ENCODE peak calls at places on chromosomes 12 and 14, in seven cellular contexts. R is cardiac muscle cell; W is central memory CD4-positive, alpha-beta T cell; S is NCI-H524; N is iPS-NIHi11; M is stomach; H is NCI-H1694 treated with DMSO at 0.1 percent for 48 hours. B is an unnamed sample.

GRCh38 chr12:51188359-51189051 is 15.6 kb upstream of the TFCP2 start:
- DNase-seq in R (no peak), W (no peak), S (no peak), N (no peak), M (no peak), H (no peak), B (no peak)

GRCh38 chr14:39880106-39880695 is 448.0 kb upstream of the FBXO33 start:
- DNase-seq in R (no peak), W (no peak), S (no peak), N (peak), M (no peak), H (no peak), B (no peak)

GRCh38 chr12:14394317-14395058 is 29.0 kb downstream of the ATF7IP start:
- DNase-seq in R (peak), W (peak), S (no peak), N (peak), M (peak), H (peak), B (peak)

GRCh38 chr14:96168581-96168980 is 36.1 kb upstream of the BDKRB2 start:
- DNase-seq in R (no peak), W (no peak), S (no peak), N (no peak), M (no peak), H (no peak), B (no peak)

GRCh38 chr14:54420478-54421116 is 20.6 kb downstream of the CNIH1 start:
- DNase-seq in R (peak), W (no peak), S (no peak), N (peak), M (no peak), H (no peak), B (peak)

GRCh38 chr14:99654235-99655000 is 9.5 kb downstream of the HHIPL1 start:
- DNase-seq in R (no peak), W (no peak), S (peak), N (no peak), M (peak), H (no peak), B (no peak)

GRCh38 chr12:7265251-7265650 is 38.6 kb upstream of the ACSM4 start:
- DNase-seq in R (no peak), W (no peak), S (no peak), N (no peak), M (no peak), H (no peak), B (no peak)

GRCh38 chr14:24310666-24311604 is at the start of gene LTB4R:
- DNase-seq in R (no peak), W (peak), S (no peak), N (no peak), M (peak), H (no peak), B (peak)

GRCh38 chr14:93318927-93319326 is 13.9 kb downstream of the BTBD7 start:
- DNase-seq in R (no peak), W (no peak), S (no peak), N (no peak), M (no peak), H (no peak), B (no peak)

GRCh38 chr12:5430639-5431603 is 987 bp upstream of the NTF3 start:
- DNase-seq in R (no peak), W (no peak), S (no peak), N (no peak), M (no peak), H (no peak), B (no peak)

GRCh38 chr12:93019911-93020224 is 90.8 kb upstream of the EEA1 start:
- DNase-seq in R (no peak), W (no peak), S (no peak), N (no peak), M (peak), H (no peak), B (no peak)

GRCh38 chr12:129531004-129531403 is 372.8 kb downstream of the TMEM132D start:
- DNase-seq in R (no peak), W (no peak), S (peak), N (peak), M (peak), H (no peak), B (no peak)

GRCh38 chr12:109606261-109607028 is 32.9 kb downstream of the MVK start:
- DNase-seq in R (peak), W (no peak), S (peak), N (peak), M (no peak), H (peak), B (peak)

GRCh38 chr12:3661028-3661427 is 91.9 kb downstream of the CRACR2A start:
- DNase-seq in R (no peak), W (no peak), S (no peak), N (no peak), M (no peak), H (no peak), B (no peak)

GRCh38 chr12:15899282-15899870 is 11.8 kb upstream of the DERA start:
- DNase-seq in R (peak), W (peak), S (peak), N (peak), M (no peak), H (peak), B (peak)

GRCh38 chr12:12577786-12578185 is 15.1 kb upstream of the DUSP16 start:
- DNase-seq in R (no peak), W (no peak), S (no peak), N (no peak), M (no peak), H (no peak), B (no peak)

GRCh38 chr12:113581342-113581741 is 109.7 kb upstream of the LHX5 start:
- DNase-seq in R (no peak), W (no peak), S (no peak), N (no peak), M (no peak), H (no peak), B (no peak)

GRCh38 chr14:102504302-102504950 is 5.2 kb downstream of the ANKRD9 start:
- DNase-seq in R (no peak), W (no peak), S (no peak), N (no peak), M (no peak), H (no peak), B (peak)

GRCh38 chr12:41286426-41286825 is 98.3 kb downstream of the PDZRN4 start:
- DNase-seq in R (peak), W (no peak), S (no peak), N (no peak), M (no peak), H (no peak), B (no peak)

GRCh38 chr14:104352493-104353220 is 214.3 kb downstream of the KIF26A start:
- DNase-seq in R (no peak), W (no peak), S (no peak), N (no peak), M (peak), H (no peak), B (no peak)

GRCh38 chr12:57242691-57243454 is 8.1 kb downstream of the STAC3 start:
- DNase-seq in R (peak), W (peak), S (peak), N (peak), M (peak), H (peak), B (peak)

GRCh38 chr12:68871899-68872298 is 61.1 kb downstream of the CPM start:
- DNase-seq in R (no peak), W (no peak), S (no peak), N (peak), M (no peak), H (no peak), B (no peak)

GRCh38 chr12:38527631-38528030 is 211.1 kb downstream of the ALG10B start:
- DNase-seq in R (no peak), W (no peak), S (no peak), N (no peak), M (no peak), H (no peak), B (no peak)

GRCh38 chr14:90911121-90911520 is 94.9 kb upstream of the TTC7B start:
- DNase-seq in R (no peak), W (no peak), S (no peak), N (no peak), M (no peak), H (no peak), B (no peak)

GRCh38 chr12:125069616-125070015 is 4.4 kb downstream of the AACS start:
- DNase-seq in R (no peak), W (no peak), S (no peak), N (no peak), M (no peak), H (peak), B (peak)

GRCh38 chr14:24941719-24942118 is 108.2 kb downstream of the STXBP6 start:
- DNase-seq in R (peak), W (no peak), S (no peak), N (peak), M (peak), H (no peak), B (no peak)

GRCh38 chr12:62848418-62848817 is 86.5 kb downstream of the PPM1H start:
- DNase-seq in R (no peak), W (no peak), S (no peak), N (no peak), M (no peak), H (no peak), B (no peak)

B was measured in G401.